ENCODE peak calls at places on chromosomes 2 and 18, in ten cellular contexts. O is Peyer's patch; Z is epithelial cell of esophagus; J is cardiac muscle cell; W is RWPE1; X is body of pancreas; P is HFF-Myc; R is lower leg skin; S is activated CD8-positive, alpha-beta T cell treated with anti-CD3 and anti-CD28 coated beads for 36 hours; B is esophagus squamous epithelium. G is an unnamed sample.

GRCh38 chr2:154439156-154439555 is 259.3 kb upstream of the KCNJ3 start:
- DNase-seq in B (no peak), S (no peak), J (no peak), R (no peak), W (no peak), P (no peak), O (no peak), Z (no peak), X (no peak), G (no peak)

GRCh38 chr2:105643405-105644173 is 101.1 kb upstream of the NCK2 start:
- DNase-seq in P (no peak), J (no peak), W (no peak), O (no peak), S (no peak), B (no peak), X (no peak), Z (no peak), R (peak), G (no peak)

GRCh38 chr2:9490789-9491188 is 16.4 kb downstream of the IAH1 start:
- DNase-seq in R (no peak), X (no peak), Z (no peak), B (no peak), P (no peak), J (no peak), S (no peak), O (no peak), W (no peak), G (no peak)

GRCh38 chr18:53422896-53423295 is 801.6 kb downstream of the MBD2 start:
- DNase-seq in O (no peak), B (no peak), S (no peak), X (no peak), R (no peak), P (no peak), J (no peak), W (no peak), Z (no peak), G (no peak)

GRCh38 chr2:47506024-47506423 is 103.1 kb downstream of the MSH2 start:
- DNase-seq in R (peak), J (no peak), Z (no peak), P (no peak), W (no peak), X (no peak), O (no peak), S (no peak), B (no peak), G (no peak)

GRCh38 chr2:241051578-241052487 is 50.3 kb downstream of the MTERF4 start:
- DNase-seq in Z (no peak), J (no peak), X (peak), P (no peak), O (peak), S (no peak), R (peak), W (no peak), B (no peak), G (no peak)

GRCh38 chr2:204842731-204843490 is 297.6 kb downstream of the PARD3B start:
- DNase-seq in R (peak), S (peak), B (no peak), J (peak), O (no peak), X (peak), Z (peak), W (peak), P (peak), G (peak)

GRCh38 chr2:96788393-96789244 is 27.4 kb upstream of the CNNM3 start:
- DNase-seq in B (no peak), Z (no peak), R (no peak), S (no peak), X (peak), J (peak), W (peak), O (no peak), P (no peak), G (peak)

GRCh38 chr2:10832228-10832936 is 19.8 kb upstream of the PDIA6 start:
- DNase-seq in O (peak), W (peak), S (peak), Z (peak), B (no peak), J (peak), X (peak), P (peak), R (peak), G (peak)

GRCh38 chr2:39494784-39495251 is 57.7 kb upstream of the MAP4K3 start:
- DNase-seq in Z (peak), X (peak), W (no peak), S (peak), R (no peak), J (peak), O (no peak), B (no peak), P (peak), G (peak)

GRCh38 chr2:109289823-109290222 is 160.8 kb downstream of the SH3RF3 start:
- DNase-seq in X (no peak), R (no peak), O (no peak), B (no peak), W (no peak), J (no peak), Z (no peak), P (no peak), S (no peak), G (no peak)

GRCh38 chr18:21241224-21242131 is 554 bp upstream of the GREB1L start:
- DNase-seq in R (no peak), X (no peak), B (no peak), P (no peak), O (no peak), W (no peak), J (peak), S (no peak), Z (no peak), G (no peak)

GRCh38 chr2:234249873-234250272 is 199.4 kb downstream of the SPP2 start:
- DNase-seq in R (no peak), Z (peak), B (no peak), P (no peak), S (no peak), O (no peak), W (peak), J (peak), X (no peak), G (peak)

GRCh38 chr2:124027182-124027581 is 2.1 kb downstream of the CNTNAP5 start:
- DNase-seq in O (no peak), P (peak), S (peak), J (peak), B (no peak), W (peak), Z (peak), X (peak), R (no peak), G (peak)

GRCh38 chr18:31687016-31687415 is 2.6 kb upstream of the B4GALT6 start:
- DNase-seq in S (no peak), R (no peak), W (peak), X (no peak), P (no peak), Z (no peak), B (no peak), J (no peak), O (no peak), G (no peak)

GRCh38 chr18:43525149-43525548 is 247.9 kb upstream of the SYT4 start:
- DNase-seq in W (no peak), O (no peak), R (no peak), X (peak), P (no peak), J (no peak), S (no peak), B (no peak), Z (no peak), G (peak)

GRCh38 chr2:188787002-188787660 is 187.0 kb upstream of the COL3A1 start:
- DNase-seq in S (no peak), Z (peak), W (no peak), B (no peak), X (no peak), J (peak), R (no peak), O (no peak), P (no peak), G (no peak)

GRCh38 chr2:159078443-159078842 is 110.0 kb downstream of the TANC1 start:
- DNase-seq in Z (no peak), X (no peak), O (no peak), S (no peak), B (no peak), J (no peak), R (no peak), W (no peak), P (no peak), G (no peak)

GRCh38 chr18:47422524-47422923 is 171.1 kb upstream of the SKOR2 start:
- DNase-seq in B (no peak), S (no peak), R (no peak), O (no peak), X (no peak), W (no peak), P (no peak), J (no peak), Z (no peak), G (no peak)

GRCh38 chr18:23994361-23994902 is 20.1 kb upstream of the TTC39C start:
- DNase-seq in R (peak), J (peak), Z (peak), P (peak), W (peak), X (peak), S (peak), B (no peak), O (no peak), G (peak)

GRCh38 chr18:5584751-5585417 is 41.1 kb upstream of the EPB41L3 start:
- DNase-seq in X (no peak), B (no peak), O (no peak), S (no peak), J (peak), W (no peak), R (no peak), P (no peak), Z (peak), G (peak)

GRCh38 chr2:232940724-232941123 is 70.7 kb downstream of the SNORC start:
- DNase-seq in B (no peak), R (no peak), W (no peak), J (no peak), S (no peak), Z (no peak), X (no peak), O (no peak), P (no peak), G (no peak)

GRCh38 chr2:39266139-39266805 is 22.5 kb upstream of the CDKL4 start:
- DNase-seq in J (no peak), S (no peak), W (no peak), P (no peak), O (no peak), R (no peak), B (no peak), X (no peak), Z (peak), G (no peak)

GRCh38 chr18:23690505-23691068 is 1.3 kb downstream of the LAMA3 start:
- DNase-seq in O (no peak), W (no peak), Z (no peak), B (no peak), R (no peak), X (no peak), P (no peak), J (no peak), S (peak), G (no peak)

GRCh38 chr2:163345795-163346573 is 389.8 kb downstream of the FIGN start:
- DNase-seq in S (no peak), R (no peak), W (peak), Z (peak), P (no peak), J (peak), O (no peak), X (no peak), B (no peak), G (peak)

GRCh38 chr2:145638675-145639074 is 1118.8 kb upstream of the ZEB2 start:
- DNase-seq in Z (no peak), W (no peak), R (no peak), P (no peak), B (no peak), X (no peak), S (no peak), J (no peak), O (no peak), G (no peak)
- TF ChIP-seq CTCF in Z (peak), W (no peak), R (no peak), P (no peak), B (no peak), X (no peak), S (no peak), J (no peak), O (no peak), G (no peak)

GRCh38 chr2:21367421-21367820 is 243.7 kb downstream of the TDRD15 start:
- DNase-seq in P (no peak), Z (peak), O (no peak), W (no peak), J (no peak), X (no peak), S (no peak), R (no peak), B (no peak), G (peak)

GRCh38 chr2:21369787-21370186 is 246.0 kb downstream of the TDRD15 start:
- DNase-seq in W (no peak), J (no peak), R (no peak), B (no peak), S (no peak), X (no peak), P (no peak), Z (no peak), O (no peak), G (no peak)

GRCh38 chr2:21371499-21372003 is 247.8 kb downstream of the TDRD15 start:
- DNase-seq in J (no peak), Z (no peak), S (no peak), O (no peak), P (no peak), B (no peak), R (no peak), X (no peak), W (no peak), G (no peak)

DNA sequence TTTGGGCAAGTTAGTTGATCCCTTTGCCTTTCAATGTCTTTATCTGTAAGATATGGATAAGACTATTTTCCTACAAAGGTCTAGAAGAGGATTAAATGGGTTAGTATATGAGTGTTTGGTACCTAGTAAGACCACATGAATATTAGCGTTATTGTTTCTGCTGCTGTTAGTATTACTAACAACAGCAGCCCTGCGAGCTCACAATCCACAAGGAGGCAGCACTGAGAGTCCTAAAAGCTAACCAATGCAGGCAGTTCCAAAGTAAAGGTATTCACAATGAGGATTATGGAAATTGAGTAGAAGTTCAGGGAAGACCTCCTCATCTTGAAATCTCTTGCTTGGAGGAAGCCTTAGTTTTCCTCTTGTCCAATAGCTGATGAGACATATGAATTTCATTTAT is 248.9 kb downstream of the TDRD15 start:
- DNase-seq in P (no peak), B (no peak), Z (peak), O (no peak), R (no peak), X (no peak), W (no peak), S (peak), J (no peak), G (peak)
- TF ChIP-seq CTCF in P (peak), B (no peak), Z (peak), O (no peak), R (no peak), X (no peak), W (no peak), S (no peak), J (no peak), G (peak)

GRCh38 chr18:4106407-4107033 is 348.6 kb downstream of the DLGAP1 start:
- DNase-seq in Z (peak), O (peak), X (peak), R (peak), P (peak), J (peak), W (peak), B (no peak), S (peak), G (peak)
- TF ChIP-seq CTCF in Z (peak), O (peak), X (peak), R (no peak), P (peak), J (peak), W (peak), B (peak), S (peak), G (peak)

GRCh38 chr2:146412625-146413024 is 1432.2 kb upstream of the ACVR2A start:
- DNase-seq in R (no peak), S (no peak), O (no peak), B (no peak), Z (no peak), J (no peak), X (no peak), W (no peak), P (no peak), G (no peak)
- TF ChIP-seq CTCF in R (no peak), S (no peak), O (no peak), B (no peak), Z (no peak), J (no peak), X (no peak), W (no peak), P (peak), G (no peak)

DNA sequence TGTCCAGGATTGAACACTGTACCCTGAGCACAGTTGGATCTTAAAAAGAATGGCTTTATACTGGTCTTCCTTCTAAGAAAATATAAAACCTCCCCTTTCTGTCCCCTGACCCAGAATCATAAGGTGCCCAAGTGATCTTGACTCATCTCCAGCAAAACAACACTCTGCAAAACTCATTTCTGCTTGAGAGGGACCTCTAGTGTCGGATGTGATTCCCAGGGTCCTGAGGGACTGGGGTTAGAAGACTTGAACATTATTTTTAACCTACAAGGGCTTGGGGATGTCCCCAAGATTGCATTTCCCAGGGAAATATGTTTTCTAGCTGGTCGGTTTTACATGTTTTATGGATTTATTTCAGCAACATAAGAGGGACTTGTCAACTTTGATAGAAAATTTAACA is 1318.5 kb upstream of the CELF4 start:
- DNase-seq in R (no peak), O (no peak), X (no peak), B (no peak), Z (no peak), J (no peak), W (no peak), S (no peak), P (no peak), G (no peak)
- TF ChIP-seq CTCF in R (no peak), O (no peak), X (no peak), B (no peak), Z (no peak), J (no peak), W (no peak), S (no peak), P (no peak), G (no peak)

GRCh38 chr2:23633966-23634365 is 249.0 kb downstream of the KLHL29 start:
- DNase-seq in W (no peak), Z (no peak), J (no peak), O (no peak), R (no peak), X (no peak), P (no peak), B (no peak), S (no peak), G (no peak)

GRCh38 chr2:23639406-23639982 is 254.5 kb downstream of the KLHL29 start:
- DNase-seq in B (no peak), P (no peak), S (no peak), X (no peak), Z (no peak), W (no peak), O (no peak), R (no peak), J (no peak), G (no peak)

GRCh38 chr2:23637011-23637778 is 252.2 kb downstream of the KLHL29 start:
- DNase-seq in P (no peak), W (no peak), B (no peak), O (no peak), X (no peak), Z (peak), S (no peak), R (no peak), J (peak), G (no peak)

GRCh38 chr2:23635666-23636340 is 250.8 kb downstream of the KLHL29 start:
- DNase-seq in B (no peak), R (no peak), P (no peak), J (no peak), S (no peak), W (no peak), O (no peak), Z (no peak), X (no peak), G (no peak)

DNA sequence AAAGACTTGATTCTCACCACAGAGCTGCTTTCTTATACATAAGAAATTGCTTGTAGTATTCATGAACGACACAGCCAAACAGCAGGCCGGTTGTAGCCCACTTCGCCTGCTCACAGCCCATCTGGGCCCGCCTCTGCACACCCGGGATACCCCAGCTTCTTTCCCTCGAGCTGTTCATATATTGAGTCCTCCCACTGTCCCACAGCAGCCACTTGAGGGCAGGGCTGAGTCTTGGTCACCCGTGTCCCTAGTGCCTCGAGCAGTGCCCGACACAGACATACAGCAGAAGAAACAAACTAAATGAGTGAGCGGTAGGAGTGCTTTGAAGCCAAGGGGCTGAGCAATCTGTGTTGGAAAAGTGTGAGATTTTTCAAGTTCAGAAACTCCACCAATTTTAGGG is 251.4 kb downstream of the KLHL29 start:
- DNase-seq in S (peak), P (no peak), B (no peak), W (no peak), X (no peak), Z (peak), J (peak), R (no peak), O (no peak), G (no peak)
- TF ChIP-seq CTCF in S (no peak), P (peak), B (peak), W (no peak), X (no peak), Z (peak), J (peak), R (no peak), O (no peak), G (no peak)

GRCh38 chr2:112880081-112880531 is 30.9 kb upstream of the IL37 start:
- DNase-seq in W (peak), X (no peak), J (peak), R (no peak), P (no peak), B (no peak), Z (peak), O (no peak), S (peak), G (peak)

GRCh38 chr2:112876971-112877361 is 34.0 kb upstream of the IL37 start:
- DNase-seq in B (no peak), J (no peak), W (peak), X (no peak), P (no peak), S (no peak), O (no peak), R (no peak), Z (no peak), G (no peak)

GRCh38 chr2:112877423-112877822 is 33.5 kb upstream of the IL37 start:
- DNase-seq in X (no peak), P (no peak), R (no peak), Z (peak), B (no peak), J (no peak), W (peak), S (no peak), O (no peak), G (peak)

GRCh38 chr2:112879491-112880041 is 31.4 kb upstream of the IL37 start:
- DNase-seq in P (no peak), J (no peak), B (no peak), X (no peak), S (no peak), Z (no peak), W (no peak), O (peak), R (no peak), G (no peak)

GRCh38 chr2:112876257-112876970 is 34.6 kb upstream of the IL37 start:
- DNase-seq in B (no peak), J (no peak), S (no peak), P (no peak), R (no peak), W (no peak), Z (peak), O (no peak), X (no peak), G (peak)
- TF ChIP-seq CTCF in B (no peak), J (no peak), S (no peak), P (no peak), R (no peak), W (no peak), Z (no peak), O (no peak), X (no peak), G (no peak)

DNA sequence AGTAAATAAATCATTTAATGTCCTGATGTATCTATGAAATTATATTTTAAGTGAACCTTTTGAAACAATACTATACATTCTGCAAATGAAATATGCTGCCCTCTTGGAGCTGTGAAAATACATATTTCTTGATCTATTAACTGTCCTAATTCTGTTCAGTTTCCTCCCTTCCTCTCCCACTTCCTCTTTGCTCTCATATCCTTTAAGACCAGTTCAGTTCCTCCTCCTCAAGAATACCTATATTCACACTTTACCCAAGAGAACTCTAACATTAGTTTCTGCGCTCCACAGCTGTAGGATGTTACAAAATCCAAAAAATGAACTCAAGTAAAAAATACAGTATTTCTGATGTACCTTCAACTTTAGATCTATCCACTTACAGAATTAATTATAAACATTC is 5.4 kb downstream of the ITSN2 start:
- DNase-seq in W (no peak), R (no peak), J (no peak), Z (no peak), P (no peak), S (no peak), B (no peak), X (no peak), O (no peak), G (no peak)
- TF ChIP-seq CTCF in W (no peak), R (no peak), J (no peak), Z (no peak), P (no peak), S (no peak), B (no peak), X (no peak), O (no peak), G (no peak)